ENCODE peak calls at places on chromosome 17, in five cellular contexts. One of them, this sample, is unnamed. For H3K4me1, the result is how much of the 10 kb centered on the place peaks cover.

GRCh38 chr17:58338907-58339774 is 10.5 kb upstream of the TSPOAP1 start:
- DNase-seq in GM23338: peak
- DNase-seq in aorta: peak
- DNase-seq in hepatocyte: no peak
- DNase-seq in OCI-LY7: peak
- DNase-seq in this sample: no peak

GRCh38 chr17:29346462-29346861 is 43.7 kb upstream of the TAOK1 start:
- DNase-seq in GM23338: no peak
- DNase-seq in aorta: no peak
- DNase-seq in hepatocyte: no peak
- DNase-seq in OCI-LY7: no peak
- DNase-seq in this sample: no peak

GRCh38 chr17:32741381-32741780 is 135.5 kb downstream of the MYO1D start:
- DNase-seq in GM23338: no peak
- DNase-seq in hepatocyte: no peak
- DNase-seq in aorta: no peak
- DNase-seq in OCI-LY7: no peak
- DNase-seq in this sample: no peak

GRCh38 chr17:57766307-57766943 is 21.3 kb upstream of the CCDC182 start:
- DNase-seq in GM23338: no peak
- DNase-seq in OCI-LY7: no peak
- DNase-seq in aorta: no peak
- DNase-seq in hepatocyte: no peak
- DNase-seq in this sample: no peak

GRCh38 chr17:73261617-73261951 is at the start of gene CPSF4L:
- DNase-seq in hepatocyte: no peak
- DNase-seq in OCI-LY7: no peak
- DNase-seq in GM23338: no peak
- DNase-seq in aorta: no peak
- DNase-seq in this sample: no peak

GRCh38 chr17:1959871-1960569 is 65.1 kb downstream of the RTN4RL1 start:
- DNase-seq in hepatocyte: peak
- DNase-seq in aorta: no peak
- DNase-seq in GM23338: no peak
- DNase-seq in OCI-LY7: no peak
- DNase-seq in this sample: peak

GRCh38 chr17:9206160-9206988 is 185.1 kb downstream of the NTN1 start:
- DNase-seq in hepatocyte: no peak
- DNase-seq in GM23338: no peak
- DNase-seq in OCI-LY7: no peak
- DNase-seq in aorta: no peak
- DNase-seq in this sample: no peak

GRCh38 chr17:10737786-10738185 is 8.0 kb upstream of the TMEM220 start:
- DNase-seq in aorta: no peak
- DNase-seq in hepatocyte: no peak
- DNase-seq in GM23338: no peak
- DNase-seq in OCI-LY7: no peak
- DNase-seq in this sample: no peak

GRCh38 chr17:21272881-21273839 is 11.4 kb upstream of the MAP2K3 start:
- DNase-seq in GM23338: no peak
- DNase-seq in OCI-LY7: peak
- DNase-seq in hepatocyte: no peak
- DNase-seq in aorta: no peak
- DNase-seq in this sample: no peak

GRCh38 chr17:2259769-2260536 is 43.6 kb downstream of the SMG6 start:
- DNase-seq in aorta: no peak
- DNase-seq in GM23338: no peak
- DNase-seq in OCI-LY7: no peak
- DNase-seq in hepatocyte: peak
- DNase-seq in this sample: no peak

GRCh38 chr17:51496378-51496777 is 236.0 kb downstream of the UTP18 start:
- DNase-seq in hepatocyte: no peak
- DNase-seq in aorta: no peak
- DNase-seq in OCI-LY7: no peak
- DNase-seq in GM23338: no peak
- DNase-seq in this sample: no peak

GRCh38 chr17:77332034-77332971 is 191.5 kb downstream of the SEC14L1 start:
- DNase-seq in aorta: no peak
- DNase-seq in OCI-LY7: peak
- DNase-seq in GM23338: no peak
- DNase-seq in hepatocyte: no peak
- DNase-seq in this sample: no peak

GRCh38 chr17:7249830-7250229 is 1.7 kb downstream of the CTDNEP1 start:
- DNase-seq in hepatocyte: no peak
- DNase-seq in aorta: no peak
- DNase-seq in GM23338: no peak
- DNase-seq in OCI-LY7: peak
- DNase-seq in this sample: no peak

GRCh38 chr17:81557276-81558114 is 5.3 kb upstream of the FAAP100 start:
- DNase-seq in OCI-LY7: no peak
- DNase-seq in hepatocyte: no peak
- DNase-seq in aorta: no peak
- DNase-seq in GM23338: no peak
- DNase-seq in this sample: no peak

GRCh38 chr17:61251939-61252865 is 147.4 kb upstream of the TBX2 start:
- DNase-seq in OCI-LY7: no peak
- DNase-seq in hepatocyte: peak
- DNase-seq in aorta: peak
- DNase-seq in GM23338: no peak
- DNase-seq in this sample: peak

GRCh38 chr17:80805032-80805751 is 186.4 kb upstream of the CHMP6 start:
- DNase-seq in hepatocyte: no peak
- DNase-seq in GM23338: no peak
- DNase-seq in OCI-LY7: no peak
- DNase-seq in aorta: peak
- DNase-seq in this sample: no peak

GRCh38 chr17:8630227-8630801 is at the start of gene MYH10:
- DNase-seq in GM23338: no peak
- DNase-seq in hepatocyte: peak
- DNase-seq in aorta: peak
- DNase-seq in OCI-LY7: peak
- DNase-seq in this sample: no peak

GRCh38 chr17:30551666-30552339 is 74.6 kb downstream of the GOSR1 start:
- DNase-seq in GM23338: no peak
- DNase-seq in OCI-LY7: no peak
- DNase-seq in aorta: no peak
- DNase-seq in hepatocyte: no peak
- DNase-seq in this sample: no peak

GRCh38 chr17:28133562-28133970 is 91.1 kb downstream of the NLK start:
- DNase-seq in GM23338: no peak
- DNase-seq in aorta: no peak
- DNase-seq in hepatocyte: no peak
- DNase-seq in OCI-LY7: no peak
- DNase-seq in this sample: peak

GRCh38 chr17:68293490-68294195 is 2.3 kb downstream of the ARSG start:
- DNase-seq in GM23338: no peak
- DNase-seq in hepatocyte: no peak
- DNase-seq in OCI-LY7: no peak
- DNase-seq in aorta: no peak
- DNase-seq in this sample: no peak

GRCh38 chr17:68291836-68292688 is 767 bp downstream of the ARSG start:
- DNase-seq in hepatocyte: peak
- DNase-seq in OCI-LY7: peak
- DNase-seq in GM23338: peak
- DNase-seq in aorta: peak
- DNase-seq in this sample: peak

GRCh38 chr17:68290955-68291835 is at the start of the genes ARSG and SLC16A6:
- DNase-seq in aorta: peak
- DNase-seq in GM23338: peak
- DNase-seq in OCI-LY7: peak
- DNase-seq in hepatocyte: peak
- DNase-seq in this sample: peak

GRCh38 chr17:68294196-68294555 is 2.9 kb downstream of the ARSG start:
- DNase-seq in OCI-LY7: no peak
- DNase-seq in GM23338: peak
- DNase-seq in hepatocyte: no peak
- DNase-seq in aorta: no peak
- DNase-seq in this sample: no peak

GRCh38 chr17:68292689-68293040 is 1.4 kb downstream of the ARSG start:
- DNase-seq in hepatocyte: no peak
- DNase-seq in OCI-LY7: no peak
- DNase-seq in GM23338: no peak
- DNase-seq in aorta: no peak
- DNase-seq in this sample: no peak
- H3K4me3 ChIP-seq in hepatocyte: no peak
- H3K4me3 ChIP-seq in OCI-LY7: peak
- H3K4me3 ChIP-seq in GM23338: peak
- H3K4me3 ChIP-seq in aorta: no peak
- H3K4me3 ChIP-seq in this sample: peak

GRCh38 chr17:17740627-17741237 is 59.5 kb downstream of the RAI1 start:
- DNase-seq in GM23338: no peak
- DNase-seq in aorta: no peak
- DNase-seq in OCI-LY7: no peak
- DNase-seq in hepatocyte: peak
- DNase-seq in this sample: no peak

GRCh38 chr17:17737938-17738894 is 57.0 kb downstream of the RAI1 start:
- DNase-seq in OCI-LY7: no peak
- DNase-seq in hepatocyte: peak
- DNase-seq in GM23338: peak
- DNase-seq in aorta: no peak
- DNase-seq in this sample: no peak

GRCh38 chr17:17739388-17740066 is 58.3 kb downstream of the RAI1 start:
- DNase-seq in GM23338: no peak
- DNase-seq in aorta: peak
- DNase-seq in OCI-LY7: no peak
- DNase-seq in hepatocyte: peak
- DNase-seq in this sample: peak

GRCh38 chr17:17736205-17737183 is 55.2 kb downstream of the RAI1 start:
- DNase-seq in GM23338: no peak
- DNase-seq in aorta: no peak
- DNase-seq in OCI-LY7: no peak
- DNase-seq in hepatocyte: no peak
- DNase-seq in this sample: no peak

DNA sequence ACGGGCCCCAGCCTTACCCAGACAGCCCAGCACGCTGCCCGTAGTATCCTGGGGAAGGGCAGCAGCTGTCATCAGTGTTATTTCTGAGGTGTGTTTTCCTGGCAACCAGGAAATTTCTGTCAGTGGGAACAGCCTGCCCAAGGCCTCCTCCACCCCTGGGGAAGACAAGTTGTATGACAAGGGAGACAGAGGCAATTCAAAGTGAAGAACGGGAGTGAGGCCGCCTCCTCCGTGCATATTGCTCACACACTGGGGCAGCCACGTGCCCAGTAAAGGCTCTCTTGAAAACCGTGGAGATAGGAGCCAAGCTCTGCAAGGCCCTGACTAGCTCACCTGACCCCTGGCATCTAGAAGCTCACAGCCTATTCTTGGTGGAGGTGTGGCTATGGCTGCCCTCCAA is 57.6 kb downstream of the RAI1 start:
- DNase-seq in GM23338: no peak
- DNase-seq in aorta: no peak
- DNase-seq in hepatocyte: peak
- DNase-seq in OCI-LY7: no peak
- DNase-seq in this sample: no peak
- H3K4me1 ChIP-seq in GM23338: under half
- H3K4me1 ChIP-seq in aorta: under half
- H3K4me1 ChIP-seq in hepatocyte: half or more
- H3K4me1 ChIP-seq in OCI-LY7: under half
- H3K4me1 ChIP-seq in this sample: under half

DNA sequence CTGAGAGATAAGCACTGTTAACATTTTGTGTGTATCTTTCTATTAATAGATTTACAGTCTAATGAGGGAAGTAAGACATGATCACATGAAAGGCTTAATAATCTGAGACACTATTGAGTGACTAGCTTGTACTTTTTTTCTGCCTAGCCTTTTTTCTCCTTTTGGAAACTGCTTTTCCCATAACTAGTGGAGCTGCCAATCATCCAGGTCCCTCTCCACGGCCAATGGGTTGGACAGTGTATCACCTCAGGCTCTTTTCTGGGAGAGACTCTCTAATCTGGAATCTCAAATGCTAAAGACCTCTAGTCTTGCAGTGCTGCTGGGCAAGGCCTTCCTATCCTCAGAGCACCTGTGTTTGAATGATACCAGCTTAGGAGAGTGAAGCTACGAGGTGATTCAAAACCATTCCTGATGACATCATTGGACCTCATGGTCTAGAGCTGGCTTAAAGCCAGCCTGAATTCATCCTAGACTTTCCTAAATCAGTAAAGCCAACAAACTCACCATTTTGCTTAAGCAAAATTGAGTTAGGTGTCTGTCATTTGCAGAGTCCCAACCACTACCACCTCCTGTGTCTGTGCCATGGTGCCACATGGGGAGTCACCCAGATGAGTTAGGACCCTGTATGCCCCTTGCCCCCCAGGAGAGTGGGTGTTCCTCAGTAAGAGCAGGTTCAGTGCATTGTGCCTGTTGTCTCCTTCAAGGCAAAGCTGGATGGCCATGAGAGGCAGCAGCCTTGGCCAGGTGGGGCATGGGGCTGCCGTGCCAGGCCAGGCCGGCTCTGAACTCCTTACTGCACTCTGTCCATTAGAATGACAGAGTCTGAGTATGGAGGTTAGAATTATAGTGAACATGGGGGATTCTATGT is 62.9 kb downstream of the SPECC1 start:
- DNase-seq in OCI-LY7: no peak
- DNase-seq in aorta: no peak
- DNase-seq in hepatocyte: no peak
- DNase-seq in GM23338: no peak
- DNase-seq in this sample: no peak
- H3K4me3 ChIP-seq in OCI-LY7: no peak
- H3K4me3 ChIP-seq in aorta: no peak
- H3K4me3 ChIP-seq in hepatocyte: no peak
- H3K4me3 ChIP-seq in GM23338: no peak
- H3K4me3 ChIP-seq in this sample: no peak

DNA sequence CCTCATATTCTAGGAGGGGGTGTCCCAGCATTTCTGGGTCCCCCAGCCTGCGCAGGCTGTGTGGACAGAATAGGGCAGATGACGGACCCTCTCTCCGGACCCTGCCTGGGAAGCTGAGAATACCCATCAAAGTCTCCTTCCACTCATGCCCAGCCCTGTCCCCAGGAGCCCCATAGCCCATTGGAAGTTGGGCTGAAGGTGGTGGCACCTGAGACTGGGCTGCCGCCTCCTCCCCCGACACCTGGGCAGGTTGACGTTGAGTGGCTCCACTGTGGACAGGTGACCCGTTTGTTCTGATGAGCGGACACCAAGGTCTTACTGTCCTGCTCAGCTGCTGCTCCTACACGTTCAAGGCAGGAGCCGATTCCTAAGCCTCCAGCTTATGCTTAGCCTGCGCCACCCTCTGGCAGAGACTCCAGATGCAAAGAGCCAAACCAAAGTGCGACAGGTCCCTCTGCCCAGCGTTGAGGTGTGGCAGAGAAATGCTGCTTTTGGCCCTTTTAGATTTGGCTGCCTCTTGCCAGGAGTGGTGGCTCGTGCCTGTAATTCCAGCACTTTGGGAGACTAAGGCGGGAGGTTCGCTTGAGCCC is 11.6 kb downstream of the STH start:
- DNase-seq in OCI-LY7: no peak
- DNase-seq in aorta: no peak
- DNase-seq in hepatocyte: no peak
- DNase-seq in GM23338: peak
- DNase-seq in this sample: no peak
- H3K4me1 ChIP-seq in OCI-LY7: under half
- H3K4me1 ChIP-seq in aorta: under half
- H3K4me1 ChIP-seq in hepatocyte: under half
- H3K4me1 ChIP-seq in GM23338: under half
- H3K4me1 ChIP-seq in this sample: under half